ENCODE peak calls at places on chromosome 3, in nine cellular contexts. One of them, this sample, is unnamed.

GRCh38 chr3:189995129-189995528 is 125.6 kb downstream of the P3H2 start:
- DNase-seq in ureter: no peak
- DNase-seq in activated CD8-positive, alpha-beta memory T cell treated with anti-CD3 and anti-CD28 coated beads for 48 hours: no peak
- DNase-seq in left ventricle myocardium superior: no peak
- DNase-seq in foreskin keratinocyte: no peak
- DNase-seq in IMR-90: peak
- DNase-seq in erythroblast: no peak
- DNase-seq in lower leg skin: no peak
- DNase-seq in RWPE1: no peak
- DNase-seq in this sample: no peak

GRCh38 chr3:169179193-169180122 is 484.1 kb downstream of the MECOM start:
- DNase-seq in ureter: no peak
- DNase-seq in activated CD8-positive, alpha-beta memory T cell treated with anti-CD3 and anti-CD28 coated beads for 48 hours: no peak
- DNase-seq in left ventricle myocardium superior: no peak
- DNase-seq in foreskin keratinocyte: no peak
- DNase-seq in IMR-90: peak
- DNase-seq in erythroblast: no peak
- DNase-seq in lower leg skin: no peak
- DNase-seq in RWPE1: no peak
- DNase-seq in this sample: no peak

GRCh38 chr3:37986479-37987314 is 3.9 kb upstream of the VILL start:
- DNase-seq in ureter: peak
- DNase-seq in activated CD8-positive, alpha-beta memory T cell treated with anti-CD3 and anti-CD28 coated beads for 48 hours: no peak
- DNase-seq in left ventricle myocardium superior: no peak
- DNase-seq in foreskin keratinocyte: no peak
- DNase-seq in IMR-90: no peak
- DNase-seq in erythroblast: peak
- DNase-seq in lower leg skin: peak
- DNase-seq in RWPE1: peak
- DNase-seq in this sample: no peak

GRCh38 chr3:30548605-30549004 is 57.8 kb upstream of the TGFBR2 start:
- DNase-seq in ureter: no peak
- DNase-seq in activated CD8-positive, alpha-beta memory T cell treated with anti-CD3 and anti-CD28 coated beads for 48 hours: no peak
- DNase-seq in left ventricle myocardium superior: no peak
- DNase-seq in foreskin keratinocyte: peak
- DNase-seq in IMR-90: no peak
- DNase-seq in erythroblast: peak
- DNase-seq in lower leg skin: no peak
- DNase-seq in RWPE1: peak
- DNase-seq in this sample: no peak

GRCh38 chr3:159922861-159923312 is 65.7 kb upstream of the IL12A start:
- DNase-seq in ureter: no peak
- DNase-seq in activated CD8-positive, alpha-beta memory T cell treated with anti-CD3 and anti-CD28 coated beads for 48 hours: no peak
- DNase-seq in left ventricle myocardium superior: no peak
- DNase-seq in foreskin keratinocyte: no peak
- DNase-seq in IMR-90: no peak
- DNase-seq in erythroblast: no peak
- DNase-seq in lower leg skin: no peak
- DNase-seq in RWPE1: no peak
- DNase-seq in this sample: no peak

GRCh38 chr3:42988097-42988496 is 9.0 kb downstream of the GASK1A start:
- DNase-seq in ureter: no peak
- DNase-seq in activated CD8-positive, alpha-beta memory T cell treated with anti-CD3 and anti-CD28 coated beads for 48 hours: no peak
- DNase-seq in left ventricle myocardium superior: no peak
- DNase-seq in foreskin keratinocyte: no peak
- DNase-seq in IMR-90: no peak
- DNase-seq in erythroblast: no peak
- DNase-seq in lower leg skin: no peak
- DNase-seq in RWPE1: no peak
- DNase-seq in this sample: no peak

GRCh38 chr3:32945136-32945535 is 6.3 kb upstream of the CCR4 start:
- DNase-seq in ureter: no peak
- DNase-seq in activated CD8-positive, alpha-beta memory T cell treated with anti-CD3 and anti-CD28 coated beads for 48 hours: no peak
- DNase-seq in left ventricle myocardium superior: no peak
- DNase-seq in foreskin keratinocyte: peak
- DNase-seq in IMR-90: peak
- DNase-seq in erythroblast: no peak
- DNase-seq in lower leg skin: no peak
- DNase-seq in RWPE1: peak
- DNase-seq in this sample: no peak

GRCh38 chr3:152234657-152235375 is 33.9 kb upstream of the MBNL1 start:
- DNase-seq in ureter: no peak
- DNase-seq in activated CD8-positive, alpha-beta memory T cell treated with anti-CD3 and anti-CD28 coated beads for 48 hours: no peak
- DNase-seq in left ventricle myocardium superior: no peak
- DNase-seq in foreskin keratinocyte: no peak
- DNase-seq in IMR-90: no peak
- DNase-seq in erythroblast: no peak
- DNase-seq in lower leg skin: no peak
- DNase-seq in RWPE1: no peak
- DNase-seq in this sample: no peak

GRCh38 chr3:37819591-37819990 is 42.1 kb upstream of the CTDSPL start:
- DNase-seq in ureter: no peak
- DNase-seq in activated CD8-positive, alpha-beta memory T cell treated with anti-CD3 and anti-CD28 coated beads for 48 hours: no peak
- DNase-seq in left ventricle myocardium superior: no peak
- DNase-seq in foreskin keratinocyte: no peak
- DNase-seq in IMR-90: no peak
- DNase-seq in erythroblast: no peak
- DNase-seq in lower leg skin: peak
- DNase-seq in RWPE1: no peak
- DNase-seq in this sample: no peak

GRCh38 chr3:94076055-94076454 is 13.2 kb downstream of the NSUN3 start:
- DNase-seq in ureter: no peak
- DNase-seq in activated CD8-positive, alpha-beta memory T cell treated with anti-CD3 and anti-CD28 coated beads for 48 hours: no peak
- DNase-seq in left ventricle myocardium superior: no peak
- DNase-seq in foreskin keratinocyte: peak
- DNase-seq in IMR-90: peak
- DNase-seq in erythroblast: no peak
- DNase-seq in lower leg skin: no peak
- DNase-seq in RWPE1: no peak
- DNase-seq in this sample: no peak

GRCh38 chr3:128784228-128784627 is 58.2 kb downstream of the RAB7A start:
- DNase-seq in ureter: no peak
- DNase-seq in activated CD8-positive, alpha-beta memory T cell treated with anti-CD3 and anti-CD28 coated beads for 48 hours: no peak
- DNase-seq in left ventricle myocardium superior: peak
- DNase-seq in foreskin keratinocyte: no peak
- DNase-seq in IMR-90: no peak
- DNase-seq in erythroblast: peak
- DNase-seq in lower leg skin: no peak
- DNase-seq in RWPE1: no peak
- DNase-seq in this sample: no peak

GRCh38 chr3:156915372-156915771 is 89.2 kb downstream of the LEKR1 start:
- DNase-seq in ureter: no peak
- DNase-seq in activated CD8-positive, alpha-beta memory T cell treated with anti-CD3 and anti-CD28 coated beads for 48 hours: no peak
- DNase-seq in left ventricle myocardium superior: no peak
- DNase-seq in foreskin keratinocyte: no peak
- DNase-seq in IMR-90: no peak
- DNase-seq in erythroblast: no peak
- DNase-seq in lower leg skin: no peak
- DNase-seq in RWPE1: no peak
- DNase-seq in this sample: no peak

GRCh38 chr3:60250210-60250609 is 1001.0 kb downstream of the FHIT start:
- DNase-seq in ureter: no peak
- DNase-seq in activated CD8-positive, alpha-beta memory T cell treated with anti-CD3 and anti-CD28 coated beads for 48 hours: no peak
- DNase-seq in left ventricle myocardium superior: no peak
- DNase-seq in foreskin keratinocyte: no peak
- DNase-seq in IMR-90: peak
- DNase-seq in erythroblast: no peak
- DNase-seq in lower leg skin: no peak
- DNase-seq in RWPE1: no peak
- DNase-seq in this sample: no peak

GRCh38 chr3:15097889-15098288 is 1.1 kb downstream of the RBSN start:
- DNase-seq in ureter: no peak
- DNase-seq in activated CD8-positive, alpha-beta memory T cell treated with anti-CD3 and anti-CD28 coated beads for 48 hours: peak
- DNase-seq in left ventricle myocardium superior: no peak
- DNase-seq in foreskin keratinocyte: no peak
- DNase-seq in IMR-90: no peak
- DNase-seq in erythroblast: peak
- DNase-seq in lower leg skin: no peak
- DNase-seq in RWPE1: no peak
- DNase-seq in this sample: no peak

GRCh38 chr3:13477946-13478345 is 2.2 kb upstream of the HDAC11 start:
- DNase-seq in ureter: no peak
- DNase-seq in activated CD8-positive, alpha-beta memory T cell treated with anti-CD3 and anti-CD28 coated beads for 48 hours: no peak
- DNase-seq in left ventricle myocardium superior: no peak
- DNase-seq in foreskin keratinocyte: no peak
- DNase-seq in IMR-90: no peak
- DNase-seq in erythroblast: no peak
- DNase-seq in lower leg skin: no peak
- DNase-seq in RWPE1: no peak
- DNase-seq in this sample: no peak

GRCh38 chr3:97957617-97958311 is 14.5 kb downstream of the RIOX2 start:
- DNase-seq in ureter: no peak
- DNase-seq in activated CD8-positive, alpha-beta memory T cell treated with anti-CD3 and anti-CD28 coated beads for 48 hours: no peak
- DNase-seq in left ventricle myocardium superior: no peak
- DNase-seq in foreskin keratinocyte: no peak
- DNase-seq in IMR-90: no peak
- DNase-seq in erythroblast: no peak
- DNase-seq in lower leg skin: no peak
- DNase-seq in RWPE1: no peak
- DNase-seq in this sample: no peak

GRCh38 chr3:14460342-14461005 is 58.1 kb downstream of the SLC6A6 start:
- DNase-seq in ureter: peak
- DNase-seq in activated CD8-positive, alpha-beta memory T cell treated with anti-CD3 and anti-CD28 coated beads for 48 hours: no peak
- DNase-seq in left ventricle myocardium superior: peak
- DNase-seq in foreskin keratinocyte: no peak
- DNase-seq in IMR-90: peak
- DNase-seq in erythroblast: no peak
- DNase-seq in lower leg skin: no peak
- DNase-seq in RWPE1: no peak
- DNase-seq in this sample: no peak

GRCh38 chr3:191361456-191361855 is 31.1 kb upstream of the UTS2B start:
- DNase-seq in ureter: no peak
- DNase-seq in activated CD8-positive, alpha-beta memory T cell treated with anti-CD3 and anti-CD28 coated beads for 48 hours: no peak
- DNase-seq in left ventricle myocardium superior: no peak
- DNase-seq in foreskin keratinocyte: no peak
- DNase-seq in IMR-90: no peak
- DNase-seq in erythroblast: no peak
- DNase-seq in lower leg skin: no peak
- DNase-seq in RWPE1: no peak
- DNase-seq in this sample: no peak

GRCh38 chr3:36729204-36730056 is 34.9 kb downstream of the DCLK3 start:
- DNase-seq in ureter: no peak
- DNase-seq in activated CD8-positive, alpha-beta memory T cell treated with anti-CD3 and anti-CD28 coated beads for 48 hours: no peak
- DNase-seq in left ventricle myocardium superior: no peak
- DNase-seq in foreskin keratinocyte: peak
- DNase-seq in IMR-90: peak
- DNase-seq in erythroblast: peak
- DNase-seq in lower leg skin: no peak
- DNase-seq in RWPE1: peak
- DNase-seq in this sample: no peak

GRCh38 chr3:196085534-196085933 is 3.6 kb upstream of the TFRC start:
- DNase-seq in ureter: no peak
- DNase-seq in activated CD8-positive, alpha-beta memory T cell treated with anti-CD3 and anti-CD28 coated beads for 48 hours: no peak
- DNase-seq in left ventricle myocardium superior: no peak
- DNase-seq in foreskin keratinocyte: no peak
- DNase-seq in IMR-90: no peak
- DNase-seq in erythroblast: no peak
- DNase-seq in lower leg skin: peak
- DNase-seq in RWPE1: no peak
- DNase-seq in this sample: no peak

GRCh38 chr3:9316881-9317341 is 45.9 kb upstream of the THUMPD3 start:
- DNase-seq in ureter: no peak
- DNase-seq in activated CD8-positive, alpha-beta memory T cell treated with anti-CD3 and anti-CD28 coated beads for 48 hours: no peak
- DNase-seq in left ventricle myocardium superior: peak
- DNase-seq in foreskin keratinocyte: no peak
- DNase-seq in IMR-90: peak
- DNase-seq in erythroblast: no peak
- DNase-seq in lower leg skin: no peak
- DNase-seq in RWPE1: peak
- DNase-seq in this sample: no peak

GRCh38 chr3:159852821-159853505 is 135.7 kb upstream of the IL12A start:
- DNase-seq in ureter: peak
- DNase-seq in activated CD8-positive, alpha-beta memory T cell treated with anti-CD3 and anti-CD28 coated beads for 48 hours: no peak
- DNase-seq in left ventricle myocardium superior: peak
- DNase-seq in foreskin keratinocyte: peak
- DNase-seq in IMR-90: peak
- DNase-seq in erythroblast: no peak
- DNase-seq in lower leg skin: no peak
- DNase-seq in RWPE1: peak
- DNase-seq in this sample: no peak

GRCh38 chr3:26505399-26505798 is 117.2 kb upstream of the LRRC3B start:
- DNase-seq in ureter: no peak
- DNase-seq in activated CD8-positive, alpha-beta memory T cell treated with anti-CD3 and anti-CD28 coated beads for 48 hours: no peak
- DNase-seq in left ventricle myocardium superior: no peak
- DNase-seq in foreskin keratinocyte: no peak
- DNase-seq in IMR-90: no peak
- DNase-seq in erythroblast: no peak
- DNase-seq in lower leg skin: no peak
- DNase-seq in RWPE1: no peak
- DNase-seq in this sample: no peak

GRCh38 chr3:43005253-43005652 is 26.1 kb downstream of the GASK1A start:
- DNase-seq in ureter: no peak
- DNase-seq in activated CD8-positive, alpha-beta memory T cell treated with anti-CD3 and anti-CD28 coated beads for 48 hours: no peak
- DNase-seq in left ventricle myocardium superior: no peak
- DNase-seq in foreskin keratinocyte: peak
- DNase-seq in IMR-90: no peak
- DNase-seq in erythroblast: no peak
- DNase-seq in lower leg skin: no peak
- DNase-seq in RWPE1: no peak
- DNase-seq in this sample: no peak